ENCODE peak calls at places on chromosome 11, in eight cellular contexts. L, H, E, W, O, Y, X and Z are unnamed samples.

GRCh38 chr11:95415837-95416288 is 184.9 kb upstream of the SESN3 start:
- DNase-seq in L (no peak), H (no peak), E (no peak), W (no peak), O (no peak), Y (no peak), X (no peak), Z (no peak)

GRCh38 chr11:45067966-45068365 is 78.5 kb upstream of the PRDM11 start:
- DNase-seq in L (no peak), H (no peak), E (no peak), W (no peak), O (no peak), Y (no peak), X (no peak), Z (no peak)

GRCh38 chr11:46304605-46305004 is 27.1 kb downstream of the CREB3L1 start:
- DNase-seq in L (no peak), H (no peak), E (no peak), W (no peak), O (no peak), Y (no peak), X (no peak), Z (no peak)

GRCh38 chr11:102469196-102469821 is 16.7 kb upstream of the TMEM123 start:
- DNase-seq in L (no peak), H (no peak), E (no peak), W (peak), O (no peak), Y (no peak), X (no peak), Z (no peak)

GRCh38 chr11:130499828-130500227 is 51.4 kb downstream of the ADAMTS15 start:
- DNase-seq in L (no peak), H (no peak), E (no peak), W (peak), O (no peak), Y (no peak), X (no peak), Z (no peak)

GRCh38 chr11:106422585-106422984 is 345.1 kb downstream of the AASDHPPT start:
- DNase-seq in L (no peak), H (no peak), E (no peak), W (no peak), O (no peak), Y (no peak), X (no peak), Z (no peak)

GRCh38 chr11:94876645-94877445 is 96.5 kb downstream of the CWC15 start:
- DNase-seq in L (peak), H (peak), E (peak), W (peak), O (peak), Y (no peak), X (no peak), Z (peak)

GRCh38 chr11:14148653-14149273 is 186.2 kb downstream of the SPON1 start:
- DNase-seq in L (peak), H (no peak), E (peak), W (peak), O (no peak), Y (no peak), X (peak), Z (peak)

GRCh38 chr11:124897681-124898680 is at the start of gene ROBO4:
- DNase-seq in L (no peak), H (no peak), E (no peak), W (peak), O (no peak), Y (no peak), X (peak), Z (peak)

GRCh38 chr11:95255523-95256165 is 24.6 kb upstream of the SESN3 start:
- DNase-seq in L (peak), H (no peak), E (no peak), W (no peak), O (no peak), Y (no peak), X (no peak), Z (no peak)

GRCh38 chr11:122362381-122362780 is 246.4 kb upstream of the BLID start:
- DNase-seq in L (no peak), H (no peak), E (no peak), W (no peak), O (no peak), Y (no peak), X (no peak), Z (no peak)

GRCh38 chr11:70410276-70410675 is 11.9 kb downstream of the CTTN start:
- DNase-seq in L (no peak), H (no peak), E (no peak), W (no peak), O (no peak), Y (no peak), X (no peak), Z (no peak)

GRCh38 chr11:30143098-30143705 is 87.6 kb upstream of the FSHB start:
- DNase-seq in L (peak), H (peak), E (peak), W (peak), O (no peak), Y (no peak), X (no peak), Z (peak)

GRCh38 chr11:73461844-73462435 is 85.7 kb downstream of the RELT start:
- DNase-seq in L (no peak), H (no peak), E (no peak), W (no peak), O (no peak), Y (no peak), X (no peak), Z (no peak)

GRCh38 chr11:75811485-75811884 is 3.5 kb upstream of the UVRAG start:
- DNase-seq in L (peak), H (no peak), E (no peak), W (no peak), O (no peak), Y (no peak), X (no peak), Z (no peak)

GRCh38 chr11:68546555-68546954 is 86.0 kb downstream of the PPP6R3 start:
- DNase-seq in L (no peak), H (no peak), E (no peak), W (peak), O (no peak), Y (no peak), X (no peak), Z (peak)

GRCh38 chr11:74626604-74627003 is 34.2 kb downstream of the POLD3 start:
- DNase-seq in L (no peak), H (no peak), E (peak), W (no peak), O (no peak), Y (no peak), X (no peak), Z (no peak)